ENCODE peak calls at places on chromosome 13, in five cellular contexts. One of them, this sample, is unnamed.

GRCh38 chr13:99125335-99125915 is 75.2 kb upstream of the UBAC2 start:
- DNase-seq in NCI-H748 treated with DMSO at 0.1 percent for 48 hours: no peak
- DNase-seq in amygdala: no peak
- DNase-seq in iris pigment epithelial cell: peak; percentile 3
- DNase-seq in hepatic stellate cell: no peak
- DNase-seq in this sample: no peak

GRCh38 chr13:52644108-52644507 is 1.9 kb downstream of the HNRNPA1L2 start:
- DNase-seq in iris pigment epithelial cell: peak; percentile 21
- DNase-seq in amygdala: no peak
- DNase-seq in NCI-H748 treated with DMSO at 0.1 percent for 48 hours: no peak
- DNase-seq in hepatic stellate cell: no peak
- DNase-seq in this sample: no peak

GRCh38 chr13:112067121-112067741 is at the start of gene SOX1:
- DNase-seq in NCI-H748 treated with DMSO at 0.1 percent for 48 hours: no peak
- DNase-seq in amygdala: no peak
- DNase-seq in iris pigment epithelial cell: no peak
- DNase-seq in hepatic stellate cell: no peak
- DNase-seq in this sample: no peak

GRCh38 chr13:86510792-86511191 is 711.6 kb upstream of the SLITRK6 start:
- DNase-seq in iris pigment epithelial cell: no peak
- DNase-seq in amygdala: no peak
- DNase-seq in hepatic stellate cell: no peak
- DNase-seq in NCI-H748 treated with DMSO at 0.1 percent for 48 hours: no peak
- DNase-seq in this sample: no peak

GRCh38 chr13:101092985-101093384 is 323.3 kb downstream of the NALCN start:
- DNase-seq in amygdala: no peak
- DNase-seq in iris pigment epithelial cell: peak; percentile 6
- DNase-seq in NCI-H748 treated with DMSO at 0.1 percent for 48 hours: no peak
- DNase-seq in hepatic stellate cell: peak; percentile 12
- DNase-seq in this sample: no peak

GRCh38 chr13:76982051-76982450 is 9.8 kb upstream of the CLN5 start:
- DNase-seq in NCI-H748 treated with DMSO at 0.1 percent for 48 hours: no peak
- DNase-seq in iris pigment epithelial cell: no peak
- DNase-seq in hepatic stellate cell: no peak
- DNase-seq in amygdala: no peak
- DNase-seq in this sample: no peak

GRCh38 chr13:52785721-52786120 is 46.1 kb upstream of the CNMD start:
- DNase-seq in NCI-H748 treated with DMSO at 0.1 percent for 48 hours: no peak
- DNase-seq in amygdala: no peak
- DNase-seq in iris pigment epithelial cell: no peak
- DNase-seq in hepatic stellate cell: no peak
- DNase-seq in this sample: no peak

GRCh38 chr13:93259527-93260080 is 33.0 kb downstream of the GPC6 start:
- DNase-seq in hepatic stellate cell: no peak
- DNase-seq in amygdala: no peak
- DNase-seq in NCI-H748 treated with DMSO at 0.1 percent for 48 hours: no peak
- DNase-seq in iris pigment epithelial cell: peak; percentile 45
- DNase-seq in this sample: no peak

GRCh38 chr13:61253105-61253877 is 162.4 kb downstream of the PCDH20 start:
- DNase-seq in NCI-H748 treated with DMSO at 0.1 percent for 48 hours: no peak
- DNase-seq in hepatic stellate cell: no peak
- DNase-seq in amygdala: no peak
- DNase-seq in iris pigment epithelial cell: no peak
- DNase-seq in this sample: no peak

GRCh38 chr13:59112375-59112774 is 1051.4 kb downstream of the DIAPH3 start:
- DNase-seq in hepatic stellate cell: peak; percentile 48
- DNase-seq in NCI-H748 treated with DMSO at 0.1 percent for 48 hours: no peak
- DNase-seq in amygdala: peak; percentile 13
- DNase-seq in iris pigment epithelial cell: peak; percentile 100
- DNase-seq in this sample: no peak

GRCh38 chr13:21557995-21558394 is 46.0 kb downstream of the MICU2 start:
- DNase-seq in hepatic stellate cell: peak; percentile 18
- DNase-seq in amygdala: no peak
- DNase-seq in NCI-H748 treated with DMSO at 0.1 percent for 48 hours: peak; percentile 64
- DNase-seq in iris pigment epithelial cell: peak; percentile 40
- DNase-seq in this sample: peak; percentile 38

GRCh38 chr13:112774829-112775565 is 85.2 kb downstream of the ATP11A start:
- DNase-seq in NCI-H748 treated with DMSO at 0.1 percent for 48 hours: no peak
- DNase-seq in amygdala: no peak
- DNase-seq in hepatic stellate cell: no peak
- DNase-seq in iris pigment epithelial cell: no peak
- DNase-seq in this sample: no peak

GRCh38 chr13:100870898-100871297 is 196.3 kb upstream of the TMTC4 start:
- DNase-seq in iris pigment epithelial cell: no peak
- DNase-seq in hepatic stellate cell: no peak
- DNase-seq in NCI-H748 treated with DMSO at 0.1 percent for 48 hours: no peak
- DNase-seq in amygdala: no peak
- DNase-seq in this sample: no peak

GRCh38 chr13:94479559-94480095 is at the start of gene DCT:
- DNase-seq in amygdala: no peak
- DNase-seq in NCI-H748 treated with DMSO at 0.1 percent for 48 hours: no peak
- DNase-seq in hepatic stellate cell: no peak
- DNase-seq in iris pigment epithelial cell: no peak
- DNase-seq in this sample: no peak

GRCh38 chr13:21079761-21080730 is 18.7 kb upstream of the LATS2 start:
- DNase-seq in amygdala: no peak
- DNase-seq in hepatic stellate cell: peak; percentile 67
- DNase-seq in iris pigment epithelial cell: peak; percentile 92
- DNase-seq in NCI-H748 treated with DMSO at 0.1 percent for 48 hours: no peak
- DNase-seq in this sample: peak; percentile 76

GRCh38 chr13:110448230-110448629 is 113.3 kb downstream of the RAB20 start:
- DNase-seq in hepatic stellate cell: peak; percentile 90
- DNase-seq in iris pigment epithelial cell: peak; percentile 73
- DNase-seq in NCI-H748 treated with DMSO at 0.1 percent for 48 hours: no peak
- DNase-seq in amygdala: no peak
- DNase-seq in this sample: peak; percentile 29

GRCh38 chr13:106416645-106417044 is 118.8 kb downstream of the EFNB2 start:
- DNase-seq in hepatic stellate cell: no peak
- DNase-seq in amygdala: no peak
- DNase-seq in NCI-H748 treated with DMSO at 0.1 percent for 48 hours: no peak
- DNase-seq in iris pigment epithelial cell: no peak
- DNase-seq in this sample: no peak

GRCh38 chr13:112072531-112073244 is 5.7 kb downstream of the SOX1 start:
- DNase-seq in iris pigment epithelial cell: no peak
- DNase-seq in NCI-H748 treated with DMSO at 0.1 percent for 48 hours: peak; percentile 65
- DNase-seq in amygdala: no peak
- DNase-seq in hepatic stellate cell: no peak
- DNase-seq in this sample: no peak

GRCh38 chr13:89282241-89282640 is 1611.1 kb downstream of the SLITRK5 start:
- DNase-seq in NCI-H748 treated with DMSO at 0.1 percent for 48 hours: no peak
- DNase-seq in iris pigment epithelial cell: no peak
- DNase-seq in amygdala: no peak
- DNase-seq in hepatic stellate cell: no peak
- DNase-seq in this sample: no peak

GRCh38 chr13:24215732-24216131 is 55.2 kb downstream of the SPATA13 start:
- DNase-seq in NCI-H748 treated with DMSO at 0.1 percent for 48 hours: no peak
- DNase-seq in amygdala: no peak
- DNase-seq in iris pigment epithelial cell: peak; percentile 51
- DNase-seq in hepatic stellate cell: no peak
- DNase-seq in this sample: peak; percentile 40

GRCh38 chr13:28237944-28238343 is 99.6 kb downstream of the PAN3 start:
- DNase-seq in iris pigment epithelial cell: no peak
- DNase-seq in amygdala: no peak
- DNase-seq in hepatic stellate cell: no peak
- DNase-seq in NCI-H748 treated with DMSO at 0.1 percent for 48 hours: no peak
- DNase-seq in this sample: no peak

GRCh38 chr13:26679945-26680516 is 80.6 kb downstream of the GPR12 start:
- DNase-seq in iris pigment epithelial cell: peak; percentile 76
- DNase-seq in hepatic stellate cell: no peak
- DNase-seq in NCI-H748 treated with DMSO at 0.1 percent for 48 hours: peak; percentile 33
- DNase-seq in amygdala: no peak
- DNase-seq in this sample: no peak

GRCh38 chr13:43784491-43784890 is 2.3 kb downstream of the ENOX1 start:
- DNase-seq in hepatic stellate cell: peak; percentile 11
- DNase-seq in NCI-H748 treated with DMSO at 0.1 percent for 48 hours: no peak
- DNase-seq in amygdala: no peak
- DNase-seq in iris pigment epithelial cell: no peak
- DNase-seq in this sample: no peak

GRCh38 chr13:42746846-42747245 is 34.5 kb upstream of the FAM216B start:
- DNase-seq in NCI-H748 treated with DMSO at 0.1 percent for 48 hours: no peak
- DNase-seq in amygdala: no peak
- DNase-seq in iris pigment epithelial cell: no peak
- DNase-seq in hepatic stellate cell: no peak
- DNase-seq in this sample: peak; percentile 4

GRCh38 chr13:49616688-49617065 is 11.6 kb upstream of the ARL11 start:
- DNase-seq in NCI-H748 treated with DMSO at 0.1 percent for 48 hours: no peak
- DNase-seq in amygdala: no peak
- DNase-seq in hepatic stellate cell: no peak
- DNase-seq in iris pigment epithelial cell: no peak
- DNase-seq in this sample: no peak

GRCh38 chr13:109900320-109900719 is 113.9 kb upstream of the IRS2 start:
- DNase-seq in NCI-H748 treated with DMSO at 0.1 percent for 48 hours: no peak
- DNase-seq in iris pigment epithelial cell: no peak
- DNase-seq in hepatic stellate cell: no peak
- DNase-seq in amygdala: no peak
- DNase-seq in this sample: no peak

GRCh38 chr13:27920677-27921420 is 1.0 kb downstream of the PDX1 start:
- DNase-seq in hepatic stellate cell: peak; percentile 47
- DNase-seq in amygdala: no peak
- DNase-seq in NCI-H748 treated with DMSO at 0.1 percent for 48 hours: peak; percentile 73
- DNase-seq in iris pigment epithelial cell: no peak
- DNase-seq in this sample: peak; percentile 14

GRCh38 chr13:40143559-40143958 is 488.1 kb downstream of the COG6 start:
- DNase-seq in iris pigment epithelial cell: no peak
- DNase-seq in NCI-H748 treated with DMSO at 0.1 percent for 48 hours: no peak
- DNase-seq in amygdala: no peak
- DNase-seq in hepatic stellate cell: no peak
- DNase-seq in this sample: no peak

GRCh38 chr13:66348745-66349720 is 881.1 kb downstream of the PCDH9 start:
- DNase-seq in amygdala: peak; percentile 17
- DNase-seq in iris pigment epithelial cell: no peak
- DNase-seq in hepatic stellate cell: no peak
- DNase-seq in NCI-H748 treated with DMSO at 0.1 percent for 48 hours: peak; percentile 91
- DNase-seq in this sample: no peak

GRCh38 chr13:93080587-93080986 is 146.0 kb upstream of the GPC6 start:
- DNase-seq in amygdala: no peak
- DNase-seq in hepatic stellate cell: no peak
- DNase-seq in iris pigment epithelial cell: peak; percentile 51
- DNase-seq in NCI-H748 treated with DMSO at 0.1 percent for 48 hours: no peak
- DNase-seq in this sample: no peak

GRCh38 chr13:40666905-40667621 is 622 bp upstream of the FOXO1 start:
- DNase-seq in iris pigment epithelial cell: no peak
- DNase-seq in hepatic stellate cell: peak; percentile 28
- DNase-seq in NCI-H748 treated with DMSO at 0.1 percent for 48 hours: no peak
- DNase-seq in amygdala: peak; percentile 74
- DNase-seq in this sample: no peak